ENCODE peak calls at places on chromosomes 11 and 22, in four cellular contexts. D is upper lobe of right lung, Z is IMR-90, Y is body of pancreas. G is an unnamed sample.
A peak's percentile ranks its signal among the peaks of the same experiment; 100 is the strongest.

GRCh38 chr22:34931026-34931425 is 134.9 kb upstream of the ISX start:
- DNase-seq in Z (no peak), Y (no peak), D (no peak), G (no peak)

GRCh38 chr22:48980409-48980808 is 847.3 kb downstream of the BRD1 start:
- DNase-seq in Y (no peak), Z (no peak), D (no peak), G (no peak)

GRCh38 chr11:20909995-20910726 is 240.8 kb downstream of the NELL1 start:
- DNase-seq in Z (no peak), Y (no peak), D (no peak), G (no peak)

GRCh38 chr11:80365315-80365714 is 924.5 kb upstream of the TENM4 start:
- DNase-seq in Y (no peak), D (no peak), Z (no peak), G (no peak)

GRCh38 chr11:44058275-44058674 is 7.8 kb upstream of the ACCS start:
- DNase-seq in Y (peak; percentile 8), D (no peak), Z (no peak), G (no peak)

GRCh38 chr22:27644566-27644965 is 157.0 kb downstream of the MN1 start:
- DNase-seq in Z (no peak), D (no peak), Y (no peak), G (no peak)

GRCh38 chr11:66064571-66064970 is 5.5 kb upstream of the PACS1 start:
- DNase-seq in Z (no peak), D (no peak), Y (no peak), G (no peak)

GRCh38 chr11:68412593-68413475 is 47.7 kb upstream of the PPP6R3 start:
- DNase-seq in D (no peak), Z (peak; percentile 11), Y (peak; percentile 67), G (no peak)

GRCh38 chr11:64583296-64584262 is 7.4 kb upstream of the SLC22A12 start:
- DNase-seq in D (peak; percentile 43), Z (no peak), Y (no peak), G (no peak)

GRCh38 chr11:134949121-134949591 is 537.1 kb upstream of the B3GAT1 start:
- DNase-seq in Z (peak; percentile 77), D (no peak), Y (no peak), G (no peak)

GRCh38 chr22:32829451-32829851 is 27.9 kb downstream of the TIMP3 start:
- DNase-seq in D (no peak), Y (no peak), Z (no peak), G (no peak)

GRCh38 chr11:79253280-79253679 is 187.6 kb downstream of the TENM4 start:
- DNase-seq in Z (no peak), D (no peak), Y (no peak), G (no peak)

GRCh38 chr22:24485608-24486007 is 9.5 kb upstream of the UPB1 start:
- DNase-seq in Y (no peak), D (no peak), Z (no peak), G (no peak)

GRCh38 chr11:23556163-23556750 is 696.0 kb upstream of the CCDC179 start:
- DNase-seq in Y (no peak), D (no peak), Z (no peak), G (no peak)

GRCh38 chr11:123428221-123428631 is 1.8 kb upstream of the GRAMD1B start:
- DNase-seq in D (no peak), Z (no peak), Y (no peak), G (no peak)

GRCh38 chr11:122253541-122254317 is 137.7 kb upstream of the BLID start:
- DNase-seq in Z (peak; percentile 52), D (no peak), Y (peak; percentile 42), G (no peak)

GRCh38 chr11:14764899-14765527 is 121.4 kb downstream of the PDE3B start:
- DNase-seq in Y (no peak), Z (peak; percentile 3), D (no peak), G (no peak)

GRCh38 chr11:62267576-62267975 is 2.4 kb upstream of the SCGB2A2 start:
- DNase-seq in D (no peak), Z (no peak), Y (no peak), G (no peak)

GRCh38 chr11:120068114-120068573 is 69.8 kb downstream of the TRIM29 start:
- DNase-seq in Z (peak; percentile 47), Y (no peak), D (no peak), G (peak; percentile 0)

GRCh38 chr11:65060913-65061408 is 2.6 kb upstream of the NAALADL1 start:
- DNase-seq in Z (no peak), D (no peak), Y (no peak), G (no peak)

GRCh38 chr11:28799316-28799715 is 691.1 kb downstream of the METTL15 start:
- DNase-seq in D (no peak), Z (no peak), Y (no peak), G (no peak)

GRCh38 chr22:23485490-23485889 is 94.6 kb downstream of the IGLL1 start:
- DNase-seq in Y (no peak), D (no peak), Z (no peak), G (no peak)

GRCh38 chr11:72634472-72635095 is 39.6 kb downstream of the PDE2A start:
- DNase-seq in Y (no peak), D (no peak), Z (no peak), G (no peak)

GRCh38 chr11:108890482-108891092 is 225.7 kb downstream of the DDX10 start:
- DNase-seq in Z (no peak), D (no peak), Y (no peak), G (no peak)

GRCh38 chr11:92979176-92979575 is 9.7 kb downstream of the MTNR1B start:
- DNase-seq in Z (peak; percentile 89), D (no peak), Y (no peak), G (peak; percentile 53)

GRCh38 chr22:27032121-27032761 is 374.9 kb downstream of the MIAT start:
- DNase-seq in Y (peak; percentile 8), D (no peak), Z (no peak), G (no peak)

GRCh38 chr11:122743949-122744876 is 88.7 kb downstream of the UBASH3B start:
- DNase-seq in D (no peak), Z (no peak), Y (peak; percentile 41), G (no peak)

GRCh38 chr22:31192513-31192912 is 19.6 kb upstream of the LIMK2 start:
- DNase-seq in Y (no peak), D (no peak), Z (peak; percentile 77), G (peak; percentile 21)

GRCh38 chr11:10287140-10287539 is 6.9 kb downstream of the SBF2 start:
- DNase-seq in D (no peak), Z (peak; percentile 26), Y (no peak), G (no peak)

GRCh38 chr11:117931971-117932370 is 2.8 kb upstream of the TMPRSS13 start:
- DNase-seq in Y (no peak), Z (no peak), D (no peak), G (no peak)

GRCh38 chr11:393219-394033 is 583 bp upstream of the PKP3 start:
- DNase-seq in Z (peak; percentile 78), D (no peak), Y (no peak), G (peak; percentile 42)

GRCh38 chr22:29031236-29031982 is 30.2 kb downstream of the C22orf31 start:
- DNase-seq in Z (peak; percentile 98), Y (peak; percentile 82), D (peak; percentile 71), G (peak; percentile 79)

GRCh38 chr11:69307871-69308381 is 14.0 kb downstream of the MYEOV start:
- DNase-seq in D (peak; percentile 58), Y (no peak), Z (no peak), G (no peak)

GRCh38 chr11:30533445-30533947 is 52.7 kb downstream of the MPPED2 start:
- DNase-seq in Z (no peak), D (no peak), Y (no peak), G (no peak)

DNA sequence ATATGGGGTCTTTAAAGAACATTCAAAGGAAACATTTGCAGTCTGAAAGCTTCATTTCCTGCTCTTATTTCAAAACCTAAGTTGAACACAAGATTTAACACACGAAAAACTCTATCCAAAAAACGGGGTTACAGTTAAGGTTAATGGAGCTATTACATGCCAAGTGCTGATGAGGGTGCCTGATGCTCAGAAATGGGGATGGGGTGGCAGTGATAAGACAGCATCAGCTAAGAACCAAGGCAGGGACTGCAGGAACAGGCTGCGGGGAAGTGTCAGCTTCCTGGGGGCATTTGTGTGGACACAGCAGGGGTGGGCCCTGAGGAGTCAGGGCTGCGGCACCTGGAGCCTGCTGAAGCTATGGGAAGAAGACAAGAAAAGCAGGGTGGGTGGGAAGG is 12.2 kb downstream of the DGCR2 start:
- DNase-seq in Z (no peak), D (peak; percentile 55), Y (no peak), G (no peak)
- H3K27ac ChIP-seq in Z (no peak overlapping the region), D (peak overlapping the region; percentile 75), Y (peak overlapping the region; percentile 48), G (no peak overlapping the region)

GRCh38 chr22:39943366-39943765 is 16.8 kb upstream of the TMA7B start:
- DNase-seq in Y (no peak), Z (no peak), D (no peak), G (no peak)
- TF ChIP-seq CTCF in Y (no peak), Z (no peak), D (no peak), G (peak; percentile 0)

GRCh38 chr11:3122775-3123201 is 42.3 kb downstream of the OSBPL5 start:
- DNase-seq in D (peak; percentile 62), Z (no peak), Y (no peak), G (no peak)
- H3K27ac ChIP-seq in D (no peak overlapping the region), Z (no peak overlapping the region), Y (no peak overlapping the region), G (no peak overlapping the region)

GRCh38 chr11:2121227-2122130 is 17.7 kb downstream of the IGF2 start:
- DNase-seq in D (no peak), Y (no peak), Z (no peak), G (no peak)

GRCh38 chr11:2123628-2123960 is 15.6 kb downstream of the IGF2 start:
- DNase-seq in Y (no peak), D (no peak), Z (no peak), G (no peak)

GRCh38 chr11:2120359-2121100 is 18.7 kb downstream of the IGF2 start:
- DNase-seq in Y (no peak), D (no peak), Z (no peak), G (no peak)

GRCh38 chr11:2122222-2122906 is 16.8 kb downstream of the IGF2 start:
- DNase-seq in Z (peak; percentile 33), D (no peak), Y (no peak), G (peak; percentile 8)

DNA sequence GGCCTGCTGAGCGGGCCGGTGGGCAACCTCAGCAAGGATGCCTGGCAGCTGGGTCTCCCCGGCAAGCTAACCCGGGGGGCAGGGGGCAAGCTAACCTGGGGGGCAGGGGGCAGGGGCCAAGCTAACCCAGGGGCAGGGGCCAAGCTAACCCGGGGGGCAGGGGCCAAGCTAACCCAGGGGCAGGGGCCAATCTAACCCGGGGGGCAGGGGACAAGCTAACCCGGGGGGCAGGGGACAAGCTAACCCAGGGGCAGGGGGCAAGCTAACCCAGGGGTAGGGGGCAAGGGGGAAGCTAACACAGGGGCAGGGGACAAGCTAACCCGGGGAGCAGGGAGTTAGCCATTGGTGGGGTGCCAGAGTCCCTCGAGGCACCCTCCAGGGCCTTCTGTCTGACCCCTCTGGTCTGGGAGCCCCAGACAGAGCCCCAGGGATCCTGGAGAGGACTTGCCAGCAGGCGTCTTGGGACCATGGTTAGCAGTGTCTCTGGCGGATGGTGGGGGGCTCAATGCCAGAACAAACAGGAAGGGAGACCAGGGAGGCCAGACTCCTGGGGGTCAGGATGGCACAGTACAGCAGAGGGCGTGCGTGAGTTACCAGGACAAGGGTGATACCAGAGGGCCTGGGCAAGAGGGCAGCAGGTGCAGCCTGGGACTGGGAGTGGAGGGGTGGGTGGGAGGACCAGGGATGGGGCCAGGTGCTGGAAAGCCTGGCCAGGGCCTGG is 16.1 kb downstream of the IGF2 start:
- DNase-seq in D (no peak), Z (no peak), Y (no peak), G (no peak)
- TF ChIP-seq CTCF in D (no peak), Z (no peak), Y (no peak), G (no peak)

GRCh38 chr11:60950933-60951610 is 904 bp downstream of the SLC15A3 start:
- DNase-seq in Y (no peak), D (peak; percentile 79), Z (no peak), G (no peak)
- H3K27ac ChIP-seq in Y (no peak overlapping the region), D (peak overlapping the region; percentile 90), Z (no peak overlapping the region), G (no peak overlapping the region)

GRCh38 chr22:46036558-46037408 is 59.8 kb upstream of the WNT7B start:
- DNase-seq in D (peak; percentile 62), Z (no peak), Y (peak; percentile 79), G (no peak)
- TF ChIP-seq CTCF in D (peak; percentile 26), Z (peak; percentile 22), Y (peak; percentile 23), G (no peak)

G was measured in AG04450.